ENCODE peak calls at places on chromosomes 11 and 22, in four cellular contexts. I, B, N and A are unnamed samples.

GRCh38 chr11:84501750-84502149 is 1125.4 kb downstream of the DLG2 start:
- DNase-seq in I (no peak), B (no peak), N (no peak), A (no peak)

GRCh38 chr22:45187891-45188290 is 24.2 kb downstream of the NUP50 start:
- DNase-seq in B (no peak), N (no peak), I (no peak), A (no peak)

GRCh38 chr22:29394931-29395581 is 6.7 kb upstream of the AP1B1 start:
- DNase-seq in I (peak; percentile 77), N (peak; percentile 70), B (peak; percentile 47), A (peak; percentile 82)

GRCh38 chr22:26585104-26585790 is 4.7 kb downstream of the TPST2 start:
- DNase-seq in B (no peak), N (no peak), I (no peak), A (peak; percentile 53)

GRCh38 chr22:42269407-42270177 is 861 bp downstream of the TCF20 start:
- DNase-seq in N (peak; percentile 67), B (peak; percentile 63), I (peak; percentile 80), A (peak; percentile 62)

GRCh38 chr11:15909937-15910598 is 446.3 kb downstream of the SOX6 start:
- DNase-seq in B (no peak), N (no peak), I (no peak), A (no peak)

GRCh38 chr22:34429314-34429713 is 509.0 kb upstream of the LARGE1 start:
- DNase-seq in B (no peak), N (no peak), I (no peak), A (no peak)

GRCh38 chr11:71339178-71339881 is 87.0 kb upstream of the SHANK2 start:
- DNase-seq in I (no peak), N (no peak), B (no peak), A (no peak)

GRCh38 chr11:27328602-27329001 is 34.4 kb downstream of the CCDC34 start:
- DNase-seq in B (no peak), N (peak; percentile 39), I (peak; percentile 56), A (no peak)

GRCh38 chr11:27296406-27296994 is 66.5 kb downstream of the CCDC34 start:
- DNase-seq in B (peak; percentile 34), N (peak; percentile 44), I (no peak), A (peak; percentile 36)

GRCh38 chr22:47053865-47054185 is 291.4 kb downstream of the TBC1D22A start:
- DNase-seq in N (no peak), B (no peak), I (no peak), A (no peak)

GRCh38 chr11:96147186-96147585 is 195.8 kb downstream of the MAML2 start:
- DNase-seq in B (no peak), N (no peak), I (no peak), A (no peak)

GRCh38 chr11:69310934-69311766 is 17.2 kb downstream of the MYEOV start:
- DNase-seq in N (no peak), B (no peak), I (no peak), A (no peak)

GRCh38 chr11:10325398-10326079 is 20.7 kb downstream of the ADM start:
- DNase-seq in I (no peak), N (no peak), B (no peak), A (no peak)

GRCh38 chr11:16612801-16613400 is 125.5 kb upstream of the C11orf58 start:
- DNase-seq in I (no peak), N (no peak), B (no peak), A (peak; percentile 60)

GRCh38 chr11:61961570-61962212 is 5.7 kb downstream of the FTH1 start:
- DNase-seq in N (peak; percentile 84), I (no peak), B (no peak), A (no peak)

GRCh38 chr11:48087974-48088681 is 107.8 kb downstream of the PTPRJ start:
- DNase-seq in B (no peak), N (peak; percentile 24), I (no peak), A (no peak)

DNA sequence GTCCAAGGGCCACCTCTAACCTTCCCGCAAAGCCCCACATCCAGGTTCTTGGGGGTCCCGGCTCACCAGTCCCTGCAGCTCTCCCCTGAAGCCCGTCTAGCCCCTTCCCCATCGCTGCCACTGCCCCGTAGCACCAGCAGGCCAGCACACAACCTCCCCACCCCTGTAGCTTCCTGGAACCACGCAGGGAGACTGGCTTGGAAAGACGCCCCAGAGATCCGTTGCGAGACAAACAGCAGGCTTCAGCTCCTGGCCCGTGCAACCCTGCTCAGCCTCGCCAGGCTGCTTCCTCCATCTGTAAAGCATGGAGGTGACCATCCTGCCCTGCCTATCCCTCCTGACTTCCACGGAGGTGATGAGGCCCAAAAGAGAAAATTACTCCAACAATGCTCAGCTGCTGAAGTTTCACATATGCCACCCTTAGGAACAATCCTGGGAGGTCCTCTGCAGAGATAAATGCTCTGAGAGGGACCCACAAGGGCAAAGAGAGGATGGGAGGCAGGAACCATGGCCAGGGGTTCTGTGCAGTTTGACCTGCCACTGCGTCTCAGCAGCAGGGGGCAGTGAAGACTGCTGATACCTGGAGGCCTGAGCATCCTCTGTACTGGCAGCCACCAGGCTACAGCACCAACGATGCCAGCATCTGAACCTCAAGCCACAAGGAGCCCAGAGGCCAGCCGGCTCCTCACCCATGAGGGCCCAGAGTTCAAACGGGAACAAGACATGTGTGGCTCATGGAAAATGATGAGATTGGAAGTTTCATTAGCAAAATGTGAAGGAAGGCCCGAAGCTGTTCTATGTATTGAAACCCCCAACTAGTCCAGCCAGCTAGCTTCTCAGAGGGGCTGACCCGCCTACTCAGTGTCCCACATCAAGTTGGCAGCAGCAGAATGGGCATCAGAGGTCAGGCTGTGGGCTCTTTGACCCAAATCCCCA is 16.1 kb downstream of the DGCR2 start:
- DNase-seq in N (no peak), B (peak; percentile 64), I (peak; percentile 45), A (peak; percentile 57)
- TF ChIP-seq FOXJ3 in N (no peak), B (no peak), I (no peak), A (no peak)

GRCh38 chr11:94794287-94795168 is 26.4 kb downstream of the AMOTL1 start:
- DNase-seq in N (no peak), B (no peak), I (no peak), A (peak; percentile 56)
- TF ChIP-seq FOXJ3 in N (no peak), B (no peak), I (no peak), A (no peak)

GRCh38 chr11:109853156-109853776 is 239.9 kb upstream of the ZC3H12C start:
- DNase-seq in N (peak; percentile 15), I (no peak), B (peak; percentile 23), A (no peak)
- TF ChIP-seq FOXJ3 in N (no peak), I (no peak), B (no peak), A (no peak)

GRCh38 chr11:57425565-57426438 is 1.1 kb downstream of the SLC43A3 start:
- DNase-seq in N (no peak), I (no peak), B (no peak), A (no peak)
- TF ChIP-seq FOXJ3 in N (no peak), I (no peak), B (no peak), A (no peak)

GRCh38 chr22:31269892-31270574 is 22.3 kb downstream of the PIK3IP1 start:
- DNase-seq in I (peak; percentile 42), B (no peak), N (no peak), A (no peak)
- TF ChIP-seq FOXJ3 in I (no peak), B (no peak), N (no peak), A (no peak)

GRCh38 chr11:68099057-68099456 is 22.1 kb downstream of the CHKA start:
- DNase-seq in I (no peak), B (no peak), N (no peak), A (no peak)

GRCh38 chr11:68096962-68097361 is 24.2 kb downstream of the CHKA start:
- DNase-seq in B (no peak), I (no peak), N (no peak), A (no peak)

GRCh38 chr11:68099474-68100405 is 21.4 kb downstream of the CHKA start:
- DNase-seq in B (peak; percentile 33), I (no peak), N (peak; percentile 99), A (peak; percentile 57)
- TF ChIP-seq FOXJ3 in B (no peak), I (no peak), N (peak; percentile 95), A (no peak)